ENCODE peak calls at places on chromosomes 3 and 15, in four cellular contexts. C is activated T-cell treated with anti-CD3 and anti-CD28 coated beads, Interleukin-2, amount 50 U/mL, for 24 hours; Z is transverse colon; X is brain microvascular endothelial cell. G is an unnamed sample.

GRCh38 chr3:151096697-151097096 is 11.2 kb downstream of the MED12L start:
- DNase-seq in C (no peak), Z (no peak), X (no peak), G (no peak)

GRCh38 chr15:31483053-31483923 is 156.7 kb downstream of the KLF13 start:
- DNase-seq in C (peak), Z (no peak), X (no peak), G (no peak)

GRCh38 chr3:126345641-126346460 is 11.4 kb downstream of the KLF15 start:
- DNase-seq in C (peak), Z (peak), X (no peak), G (no peak)

GRCh38 chr15:77032647-77033416 is 37.9 kb downstream of the PSTPIP1 start:
- DNase-seq in C (no peak), Z (peak), X (no peak), G (no peak)

GRCh38 chr3:37997791-37998370 is 7.3 kb downstream of the VILL start:
- DNase-seq in C (peak), Z (no peak), X (no peak), G (no peak)

GRCh38 chr15:39585394-39585841 is 4.5 kb downstream of the THBS1 start:
- DNase-seq in C (no peak), Z (peak), X (no peak), G (no peak)

GRCh38 chr3:15997274-15997943 is 177.1 kb upstream of the GALNT15 start:
- DNase-seq in C (no peak), Z (no peak), X (no peak), G (no peak)

GRCh38 chr3:191414732-191415131 is 46.2 kb upstream of the PYDC2 start:
- DNase-seq in C (no peak), Z (no peak), X (no peak), G (no peak)

GRCh38 chr15:40775740-40776536 is 6.2 kb downstream of the C15orf62 start:
- DNase-seq in C (no peak), Z (no peak), X (no peak), G (no peak)

GRCh38 chr3:40623567-40623966 is 98.8 kb downstream of the ZNF621 start:
- DNase-seq in C (no peak), Z (peak), X (peak), G (peak)

GRCh38 chr3:159989973-159990846 is 1.6 kb downstream of the IL12A start:
- DNase-seq in C (no peak), Z (no peak), X (no peak), G (no peak)

GRCh38 chr15:39338251-39338650 is 242.6 kb upstream of the THBS1 start:
- DNase-seq in C (no peak), Z (no peak), X (no peak), G (no peak)

GRCh38 chr3:55868347-55868746 is 381.2 kb upstream of the WNT5A start:
- DNase-seq in C (no peak), Z (no peak), X (no peak), G (no peak)

GRCh38 chr15:91782221-91782620 is 71.3 kb upstream of the SLCO3A1 start:
- DNase-seq in C (no peak), Z (no peak), X (no peak), G (no peak)

GRCh38 chr3:52532517-52532837 is 1.2 kb downstream of the NT5DC2 start:
- DNase-seq in C (peak), Z (peak), X (peak), G (no peak)

GRCh38 chr3:52281980-52282801 is 3.7 kb upstream of the WDR82 start:
- DNase-seq in C (peak), Z (no peak), X (peak), G (no peak)

GRCh38 chr3:177673105-177673804 is 476.0 kb upstream of the TBL1XR1 start:
- DNase-seq in C (no peak), Z (no peak), X (peak), G (no peak)

GRCh38 chr3:31285808-31286486 is 246.8 kb upstream of the STT3B start:
- DNase-seq in C (no peak), Z (no peak), X (no peak), G (no peak)

GRCh38 chr3:71186816-71187215 is 396.7 kb downstream of the FOXP1 start:
- DNase-seq in C (no peak), Z (peak), X (no peak), G (no peak)

GRCh38 chr3:192011137-192011536 is 550.2 kb downstream of the PYDC2 start:
- DNase-seq in C (no peak), Z (no peak), X (no peak), G (no peak)

GRCh38 chr15:65028338-65028737 is 1.1 kb downstream of the MTFMT start:
- DNase-seq in C (no peak), Z (no peak), X (no peak), G (no peak)

GRCh38 chr15:58415636-58416035 is 16.2 kb upstream of the LIPC start:
- DNase-seq in C (no peak), Z (no peak), X (no peak), G (no peak)

GRCh38 chr15:47588968-47589367 is 128.3 kb upstream of the SEMA6D start:
- DNase-seq in C (no peak), Z (no peak), X (no peak), G (no peak)

GRCh38 chr3:45874677-45875346 is 11.5 kb upstream of the CCR9 start:
- DNase-seq in C (no peak), Z (no peak), X (no peak), G (no peak)

GRCh38 chr3:189324538-189325138 is 152.9 kb downstream of the TPRG1 start:
- DNase-seq in C (peak), Z (peak), X (peak), G (peak)

GRCh38 chr15:63054281-63054683 is 11.7 kb downstream of the TPM1 start:
- DNase-seq in C (no peak), Z (no peak), X (no peak), G (no peak)

GRCh38 chr15:28101201-28101600 is 2.1 kb upstream of the OCA2 start:
- DNase-seq in C (no peak), Z (no peak), X (no peak), G (no peak)

GRCh38 chr3:161339517-161340500 is 31.5 kb downstream of the SPTSSB start:
- DNase-seq in C (no peak), Z (no peak), X (no peak), G (no peak)

G was measured in PC-9.